ENCODE peak calls at places on chromosomes 13 and 19, in five cellular contexts. L is SK-N-SH, S is HepG2, E is K562, J is H1. I is an unnamed sample.

GRCh38 chr13:53200498-53201453 is 172.2 kb downstream of the OLFM4 start:
- DNase-seq in E (no peak), J (peak), S (no peak), L (peak), I (no peak)

GRCh38 chr19:45027371-45027770 is 11.5 kb upstream of the CLASRP start:
- DNase-seq in J (no peak), S (no peak), L (no peak), E (peak), I (no peak)

GRCh38 chr13:79810671-79811070 is 329.7 kb downstream of the NDFIP2 start:
- DNase-seq in E (no peak), L (no peak), S (no peak), J (no peak), I (no peak)

GRCh38 chr13:20828540-20829364 is 55.0 kb upstream of the EEF1AKMT1 start:
- DNase-seq in E (peak), L (peak), S (peak), J (no peak), I (no peak)

GRCh38 chr13:33806470-33807248 is 11.3 kb upstream of the RFC3 start:
- DNase-seq in L (no peak), J (no peak), E (no peak), S (no peak), I (no peak)

GRCh38 chr13:39353988-39354387 is 249.0 kb downstream of the LHFPL6 start:
- DNase-seq in J (no peak), S (no peak), E (no peak), L (no peak), I (no peak)

GRCh38 chr19:14614099-14614412 is 31.2 kb downstream of the CLEC17A start:
- DNase-seq in E (peak), J (no peak), S (no peak), L (no peak), I (peak)

GRCh38 chr19:13267889-13268288 is 117.7 kb downstream of the IER2 start:
- DNase-seq in E (no peak), S (peak), J (no peak), L (no peak), I (no peak)

GRCh38 chr19:45766919-45767346 is 2.1 kb downstream of the SIX5 start:
- DNase-seq in E (no peak), S (no peak), J (no peak), L (no peak), I (no peak)

GRCh38 chr13:114019367-114019766 is 45.5 kb upstream of the C13orf46 start:
- DNase-seq in L (peak), S (no peak), E (peak), J (no peak), I (no peak)

GRCh38 chr19:18157465-18158063 is 4.6 kb downstream of the PIK3R2 start:
- DNase-seq in J (no peak), E (no peak), S (no peak), L (peak), I (no peak)

GRCh38 chr19:43510713-43511112 is 6.2 kb upstream of the PHLDB3 start:
- DNase-seq in E (no peak), L (no peak), S (no peak), J (no peak), I (no peak)

GRCh38 chr13:46121597-46122163 is 16.8 kb upstream of the CPB2 start:
- DNase-seq in L (no peak), S (peak), J (no peak), E (no peak), I (no peak)

GRCh38 chr13:113929628-113930615 is 44.0 kb downstream of the C13orf46 start:
- DNase-seq in E (no peak), S (no peak), J (no peak), L (peak), I (no peak)

GRCh38 chr19:5953034-5953589 is 24.8 kb downstream of the RANBP3 start:
- DNase-seq in S (no peak), L (no peak), E (no peak), J (no peak), I (no peak)

GRCh38 chr13:108528303-108528702 is 101.1 kb upstream of the MYO16 start:
- DNase-seq in E (no peak), J (no peak), L (no peak), S (no peak), I (no peak)

DNA sequence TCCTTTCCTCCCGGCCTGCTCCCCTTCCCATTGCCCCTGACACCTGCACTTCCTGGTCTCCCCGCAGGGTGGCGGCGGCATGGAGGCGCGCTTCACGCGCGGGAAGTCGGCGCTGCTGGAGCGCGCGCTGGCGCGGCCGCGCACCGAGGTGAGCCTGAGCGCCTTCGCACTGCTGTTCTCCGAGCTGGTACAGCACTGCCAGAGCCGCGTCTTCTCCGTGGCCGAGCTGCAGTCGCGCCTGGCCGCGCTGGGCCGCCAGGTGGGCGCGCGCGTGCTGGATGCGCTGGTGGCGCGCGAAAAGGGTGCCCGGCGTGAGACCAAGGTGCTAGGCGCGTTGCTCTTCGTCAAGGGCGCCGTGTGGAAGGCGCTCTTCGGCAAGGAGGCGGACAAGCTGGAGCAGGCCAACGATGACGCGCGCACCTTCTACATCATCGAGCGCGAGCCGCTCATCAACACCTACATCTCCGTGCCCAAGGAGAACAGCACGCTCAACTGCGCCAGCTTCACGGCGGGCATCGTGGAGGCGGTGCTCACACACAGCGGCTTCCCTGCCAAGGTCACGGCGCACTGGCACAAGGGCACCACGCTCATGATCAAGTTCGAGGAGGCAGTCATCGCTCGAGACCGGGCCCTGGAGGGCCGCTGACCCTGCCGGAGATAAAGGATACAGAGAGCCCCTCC is 1.7 kb downstream of the TRAPPC5 start:
- DNase-seq in E (no peak), L (no peak), J (no peak), S (no peak), I (no peak)
- TF ChIP-seq CTCF in E (no peak), L (no peak), J (peak), S (no peak), I (peak)

DNA sequence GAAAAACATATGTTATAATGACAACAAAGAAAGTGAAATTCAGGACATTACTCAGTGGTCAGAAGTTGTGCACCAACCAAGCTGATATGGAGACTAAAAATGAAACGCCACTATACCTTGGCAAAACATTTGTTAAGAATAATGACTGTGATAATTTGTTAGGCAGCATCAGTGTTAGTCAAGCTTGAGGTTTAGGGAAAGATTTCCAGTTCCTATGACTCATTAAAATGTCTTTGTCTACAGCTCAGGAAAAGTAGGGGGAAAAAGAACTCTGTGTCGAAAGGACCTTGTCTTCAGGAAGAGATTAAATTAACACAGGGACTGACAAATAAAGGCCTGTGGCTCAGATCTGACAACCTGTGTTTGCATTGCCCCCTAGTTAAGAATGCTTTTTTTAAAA is 764.1 kb upstream of the SLITRK6 start:
- DNase-seq in S (no peak), J (no peak), E (no peak), L (no peak), I (no peak)
- TF ChIP-seq GABPA in S (no peak), J (no peak), E (no peak), L (no peak), I (no peak)

DNA sequence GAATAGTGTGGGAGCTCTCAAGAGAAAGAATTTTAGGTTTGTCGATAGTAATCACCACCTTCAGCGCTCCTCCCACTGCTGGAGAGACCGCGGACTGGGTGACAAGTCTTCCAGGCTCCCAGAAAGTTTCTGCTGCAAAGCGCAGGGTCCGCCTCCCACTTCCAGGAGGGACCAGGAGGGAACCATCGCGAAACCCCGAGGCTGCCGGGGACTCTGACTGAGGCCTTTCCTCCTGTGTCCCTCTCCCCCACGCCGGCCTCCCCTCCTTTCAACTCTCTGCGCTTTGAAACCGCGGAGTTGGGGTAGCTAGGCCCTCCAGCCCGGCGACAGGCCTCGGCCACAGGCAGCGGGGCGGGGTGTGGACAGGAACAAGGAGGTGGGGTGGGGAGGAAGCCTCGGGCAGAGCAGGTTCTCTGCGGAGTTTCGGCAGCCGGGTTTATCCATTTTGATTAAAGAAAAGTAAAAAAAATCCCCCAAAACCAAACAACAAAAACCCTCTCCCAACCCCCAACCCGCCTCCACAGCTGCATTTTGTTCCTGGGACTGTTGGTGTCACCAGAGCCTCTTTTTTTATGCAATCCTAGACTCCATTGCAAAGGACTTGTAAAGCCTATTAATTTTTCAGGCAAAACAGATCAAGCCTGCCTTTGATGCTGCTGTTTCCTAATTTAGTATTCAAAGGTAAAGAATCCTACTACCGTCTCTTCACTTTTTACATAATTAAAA is 157.2 kb downstream of the TM9SF2 start:
- DNase-seq in S (no peak), J (no peak), L (peak), E (no peak), I (no peak)
- TF ChIP-seq CTCF in S (peak), J (peak), L (peak), E (peak), I (no peak)

DNA sequence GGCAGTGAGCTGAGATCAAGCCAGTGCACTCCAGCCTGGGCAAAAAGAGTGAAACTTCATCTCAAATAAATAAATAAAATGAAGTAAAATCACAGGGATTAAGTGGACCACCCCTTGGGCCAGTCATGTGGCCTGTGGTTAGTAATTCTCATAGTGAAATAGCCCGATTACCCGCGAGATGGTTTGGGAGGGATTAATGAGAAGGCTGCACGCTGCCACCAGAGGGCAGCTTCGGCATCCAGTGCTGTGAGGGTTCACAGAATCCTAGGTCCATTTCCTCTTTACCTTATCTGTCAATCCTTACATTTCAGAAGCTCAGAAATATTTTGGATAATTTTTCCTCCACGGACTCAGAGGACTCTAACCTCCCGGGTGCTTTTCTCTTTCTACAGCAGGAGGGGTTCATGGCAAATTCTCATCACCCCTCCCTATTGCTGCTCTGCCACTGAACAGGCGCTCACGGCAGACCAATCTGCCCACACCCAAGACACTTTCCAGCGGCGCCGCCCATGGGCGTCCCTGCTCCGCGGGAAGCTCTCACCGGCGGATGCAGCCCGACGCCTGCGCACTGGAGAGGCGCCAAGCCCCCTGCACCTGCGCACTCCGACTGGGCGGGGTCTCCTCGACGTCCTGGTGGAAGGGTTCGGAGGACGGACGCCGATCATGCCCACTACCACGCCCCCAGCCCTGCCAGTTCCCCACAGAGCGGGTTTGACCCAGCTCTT is 11.0 kb downstream of the ZNF835 start:
- DNase-seq in L (peak), E (no peak), J (no peak), S (no peak), I (no peak)
- TF ChIP-seq GABPA in L (no peak), E (no peak), J (no peak), S (no peak), I (no peak)

GRCh38 chr19:4693078-4693350 is 22.9 kb upstream of the MYDGF start:
- DNase-seq in S (no peak), E (no peak), L (no peak), J (no peak), I (no peak)

GRCh38 chr19:4695224-4695731 is 25.1 kb upstream of the MYDGF start:
- DNase-seq in J (no peak), L (no peak), S (no peak), E (no peak), I (no peak)

GRCh38 chr19:4694211-4694987 is 24.3 kb upstream of the MYDGF start:
- DNase-seq in J (no peak), E (peak), L (no peak), S (no peak), I (no peak)

GRCh38 chr19:4692275-4693077 is 22.3 kb upstream of the MYDGF start:
- DNase-seq in S (no peak), L (no peak), E (no peak), J (no peak), I (no peak)

DNA sequence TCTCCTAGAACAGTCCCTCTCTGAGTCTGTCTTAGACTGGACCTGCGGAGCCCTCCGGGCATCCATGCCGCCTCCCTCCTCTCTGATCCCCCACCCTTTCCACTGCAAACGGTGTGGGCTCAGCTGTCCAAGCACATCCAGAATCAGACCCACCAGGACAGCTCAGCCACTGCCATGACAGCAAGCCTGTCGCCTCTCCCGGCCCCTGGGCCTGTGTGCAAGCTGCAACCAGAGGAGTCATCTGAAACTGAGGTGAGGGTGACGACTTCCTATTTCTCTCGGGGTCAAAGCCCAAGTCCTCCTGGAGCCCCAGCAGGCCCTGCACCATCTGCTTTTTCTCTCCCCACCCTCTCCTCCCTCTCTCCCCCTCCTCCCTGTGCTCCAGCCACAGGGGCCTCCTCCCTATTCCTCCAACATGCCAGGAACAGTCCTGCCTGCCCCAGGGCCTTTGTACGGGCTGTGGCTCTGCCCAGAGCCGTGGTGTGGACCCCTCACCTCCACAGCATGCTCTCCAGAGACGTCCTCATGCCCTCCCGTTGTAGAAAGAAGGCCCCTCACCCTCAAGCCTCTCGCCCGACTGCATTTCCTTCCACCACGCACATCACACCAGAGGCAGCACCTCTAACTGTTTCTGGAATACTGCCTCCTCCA is 23.5 kb upstream of the MYDGF start:
- DNase-seq in S (no peak), E (no peak), J (no peak), L (no peak), I (no peak)
- TF ChIP-seq CTCF in S (no peak), E (no peak), J (no peak), L (no peak), I (no peak)

DNA sequence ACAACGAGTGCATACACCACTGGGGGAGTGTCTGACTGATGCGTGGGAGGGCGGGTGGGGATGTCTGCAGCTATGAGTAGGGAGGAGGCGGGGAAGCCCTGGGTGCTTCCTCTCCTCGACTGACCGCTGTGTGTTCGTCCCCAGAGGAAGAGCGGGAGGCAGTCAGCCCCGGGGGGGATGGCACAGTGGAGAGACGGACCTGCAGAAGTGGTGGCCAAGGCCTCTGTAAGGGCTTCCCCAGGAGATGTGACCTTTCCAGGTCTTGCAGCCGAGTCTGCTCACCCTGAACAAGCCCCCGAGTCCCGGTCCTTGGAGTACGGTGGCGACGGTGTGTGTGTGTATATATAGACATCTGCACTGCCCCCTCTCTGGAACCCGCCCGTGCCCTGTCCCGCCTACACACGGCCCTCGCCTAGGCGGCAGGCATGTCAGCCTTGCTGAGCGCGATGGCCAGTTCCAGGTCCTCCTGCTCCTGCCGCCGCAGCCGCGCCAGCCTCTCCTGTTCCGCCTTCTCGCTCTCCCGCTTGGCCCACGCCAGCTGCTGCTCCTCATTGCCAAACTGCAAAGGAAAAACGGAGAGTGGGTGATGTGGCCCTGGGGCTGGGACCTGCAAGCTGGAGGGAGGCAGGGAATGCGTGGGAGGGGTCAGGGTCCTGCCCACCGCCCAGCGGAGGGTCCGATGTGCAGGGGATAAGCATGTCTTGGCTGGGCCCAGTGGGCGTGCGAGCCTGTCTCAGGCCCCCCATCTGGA is 30.8 kb downstream of the KLF2 start:
- DNase-seq in S (no peak), J (no peak), E (peak), L (no peak), I (peak)
- TF ChIP-seq GABPA in S (no peak), J (no peak), E (no peak), L (no peak), I (no peak)

DNA sequence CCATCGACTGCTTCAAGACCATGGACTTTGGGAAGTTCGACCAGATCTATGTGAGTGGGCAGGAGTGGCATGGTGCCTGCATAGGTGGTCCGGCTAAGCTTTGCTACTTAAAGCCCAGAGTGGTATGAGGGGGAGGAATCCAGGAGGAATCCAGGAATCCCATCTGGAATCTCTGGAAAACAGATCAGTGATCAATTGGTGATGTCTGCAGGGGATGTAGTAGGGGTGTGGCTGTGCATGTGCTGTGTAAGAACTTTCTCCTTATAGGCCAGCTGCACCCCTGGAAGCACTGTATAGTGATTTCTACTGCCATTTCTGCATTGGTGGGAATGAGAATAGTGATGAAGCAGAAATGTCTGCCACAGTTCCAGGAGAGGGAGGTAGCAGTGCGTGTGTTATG is 23.6 kb downstream of the PNPLA6 start:
- DNase-seq in E (no peak), J (no peak), L (no peak), S (no peak), I (no peak)
- TF ChIP-seq CTCF in E (no peak), J (no peak), L (no peak), S (no peak), I (no peak)

I was measured in HL-60.